ENCODE peak calls at places on chromosomes 4 and X, in eight cellular contexts. One of them, this sample, is unnamed.

GRCh38 chr4:111113591-111113990 is 490.7 kb upstream of the PITX2 start:
- DNase-seq in GM06990: no peak
- DNase-seq in Panc1: no peak
- DNase-seq in IMR-90: no peak
- DNase-seq in endothelial cell of umbilical vein: no peak
- DNase-seq in fibroblast of lung: no peak
- DNase-seq in SK-N-SH: no peak
- DNase-seq in uterus: no peak
- DNase-seq in this sample: no peak

GRCh38 chr4:111210576-111210975 is 587.7 kb upstream of the PITX2 start:
- DNase-seq in SK-N-SH: no peak
- DNase-seq in endothelial cell of umbilical vein: no peak
- DNase-seq in GM06990: no peak
- DNase-seq in Panc1: no peak
- DNase-seq in uterus: no peak
- DNase-seq in fibroblast of lung: no peak
- DNase-seq in IMR-90: no peak
- DNase-seq in this sample: no peak

GRCh38 chrX:24396930-24397277 is 36.5 kb downstream of the SUPT20HL1 start:
- DNase-seq in IMR-90: no peak
- DNase-seq in Panc1: no peak
- DNase-seq in SK-N-SH: no peak
- DNase-seq in GM06990: no peak
- DNase-seq in uterus: no peak
- DNase-seq in endothelial cell of umbilical vein: no peak
- DNase-seq in fibroblast of lung: no peak
- DNase-seq in this sample: no peak

GRCh38 chr4:74768857-74769525 is 25.3 kb downstream of the BTC start:
- DNase-seq in SK-N-SH: no peak
- DNase-seq in fibroblast of lung: peak; percentile 73
- DNase-seq in GM06990: no peak
- DNase-seq in uterus: no peak
- DNase-seq in IMR-90: peak; percentile 9
- DNase-seq in endothelial cell of umbilical vein: peak; percentile 73
- DNase-seq in Panc1: no peak
- DNase-seq in this sample: peak; percentile 87

GRCh38 chr4:830776-831482 is 5.0 kb upstream of the CPLX1 start:
- DNase-seq in GM06990: no peak
- DNase-seq in uterus: no peak
- DNase-seq in Panc1: no peak
- DNase-seq in SK-N-SH: no peak
- DNase-seq in fibroblast of lung: no peak
- DNase-seq in IMR-90: no peak
- DNase-seq in endothelial cell of umbilical vein: no peak
- DNase-seq in this sample: no peak

GRCh38 chr4:2812985-2813384 is 20.1 kb downstream of the SH3BP2 start:
- DNase-seq in fibroblast of lung: no peak
- DNase-seq in endothelial cell of umbilical vein: peak; percentile 40
- DNase-seq in uterus: no peak
- DNase-seq in GM06990: no peak
- DNase-seq in IMR-90: no peak
- DNase-seq in SK-N-SH: no peak
- DNase-seq in Panc1: no peak
- DNase-seq in this sample: no peak

GRCh38 chr4:175951794-175952193 is 113.8 kb upstream of the WDR17 start:
- DNase-seq in IMR-90: peak; percentile 1
- DNase-seq in uterus: no peak
- DNase-seq in GM06990: no peak
- DNase-seq in fibroblast of lung: no peak
- DNase-seq in endothelial cell of umbilical vein: no peak
- DNase-seq in SK-N-SH: no peak
- DNase-seq in Panc1: no peak
- DNase-seq in this sample: peak; percentile 72

GRCh38 chr4:84639143-84639542 is 56.2 kb downstream of the CDS1 start:
- DNase-seq in IMR-90: no peak
- DNase-seq in endothelial cell of umbilical vein: no peak
- DNase-seq in SK-N-SH: no peak
- DNase-seq in GM06990: no peak
- DNase-seq in uterus: no peak
- DNase-seq in Panc1: no peak
- DNase-seq in fibroblast of lung: no peak
- DNase-seq in this sample: no peak

GRCh38 chr4:157025898-157026297 is 50.1 kb upstream of the GLRB start:
- DNase-seq in Panc1: no peak
- DNase-seq in uterus: no peak
- DNase-seq in GM06990: no peak
- DNase-seq in fibroblast of lung: no peak
- DNase-seq in SK-N-SH: no peak
- DNase-seq in endothelial cell of umbilical vein: no peak
- DNase-seq in IMR-90: no peak
- DNase-seq in this sample: no peak

GRCh38 chr4:15777697-15778096 is 431 bp upstream of the CD38 start:
- DNase-seq in SK-N-SH: no peak
- DNase-seq in IMR-90: no peak
- DNase-seq in uterus: no peak
- DNase-seq in fibroblast of lung: no peak
- DNase-seq in Panc1: no peak
- DNase-seq in endothelial cell of umbilical vein: no peak
- DNase-seq in GM06990: no peak
- DNase-seq in this sample: no peak

GRCh38 chr4:82045267-82045666 is 328.5 kb downstream of the HNRNPD start:
- DNase-seq in endothelial cell of umbilical vein: no peak
- DNase-seq in uterus: no peak
- DNase-seq in Panc1: no peak
- DNase-seq in GM06990: no peak
- DNase-seq in SK-N-SH: no peak
- DNase-seq in IMR-90: no peak
- DNase-seq in fibroblast of lung: no peak
- DNase-seq in this sample: no peak

GRCh38 chr4:182625193-182625592 is 292.0 kb downstream of the DCTD start:
- DNase-seq in endothelial cell of umbilical vein: no peak
- DNase-seq in fibroblast of lung: no peak
- DNase-seq in GM06990: no peak
- DNase-seq in IMR-90: no peak
- DNase-seq in Panc1: no peak
- DNase-seq in SK-N-SH: no peak
- DNase-seq in uterus: no peak
- DNase-seq in this sample: no peak

GRCh38 chrX:131704136-131704695 is 160.3 kb downstream of the OR13H1 start:
- DNase-seq in SK-N-SH: peak; percentile 64
- DNase-seq in uterus: peak; percentile 94
- DNase-seq in IMR-90: peak; percentile 85
- DNase-seq in GM06990: peak; percentile 65
- DNase-seq in Panc1: peak; percentile 88
- DNase-seq in fibroblast of lung: no peak
- DNase-seq in endothelial cell of umbilical vein: no peak
- DNase-seq in this sample: no peak

GRCh38 chr4:159101983-159102622 is 776 bp upstream of the RAPGEF2 start:
- DNase-seq in fibroblast of lung: no peak
- DNase-seq in endothelial cell of umbilical vein: no peak
- DNase-seq in SK-N-SH: no peak
- DNase-seq in Panc1: no peak
- DNase-seq in GM06990: no peak
- DNase-seq in IMR-90: no peak
- DNase-seq in uterus: no peak
- DNase-seq in this sample: no peak

GRCh38 chr4:105709081-105709450 is 482 bp downstream of the GSTCD start:
- DNase-seq in IMR-90: no peak
- DNase-seq in uterus: no peak
- DNase-seq in endothelial cell of umbilical vein: peak; percentile 54
- DNase-seq in SK-N-SH: no peak
- DNase-seq in Panc1: no peak
- DNase-seq in GM06990: no peak
- DNase-seq in fibroblast of lung: peak; percentile 17
- DNase-seq in this sample: peak; percentile 35

GRCh38 chr4:2942037-2942531 is 21.1 kb downstream of the NOP14 start:
- DNase-seq in Panc1: no peak
- DNase-seq in uterus: no peak
- DNase-seq in SK-N-SH: no peak
- DNase-seq in IMR-90: no peak
- DNase-seq in fibroblast of lung: no peak
- DNase-seq in endothelial cell of umbilical vein: no peak
- DNase-seq in GM06990: no peak
- DNase-seq in this sample: no peak

GRCh38 chr4:156898373-156899117 is 73.1 kb downstream of the PDGFC start:
- DNase-seq in IMR-90: peak; percentile 29
- DNase-seq in Panc1: no peak
- DNase-seq in GM06990: no peak
- DNase-seq in endothelial cell of umbilical vein: no peak
- DNase-seq in uterus: no peak
- DNase-seq in SK-N-SH: no peak
- DNase-seq in fibroblast of lung: peak; percentile 54
- DNase-seq in this sample: peak; percentile 37

GRCh38 chr4:12488672-12489071 is 995.5 kb downstream of the RAB28 start:
- DNase-seq in uterus: no peak
- DNase-seq in SK-N-SH: peak; percentile 54
- DNase-seq in IMR-90: no peak
- DNase-seq in fibroblast of lung: no peak
- DNase-seq in endothelial cell of umbilical vein: no peak
- DNase-seq in Panc1: no peak
- DNase-seq in GM06990: no peak
- DNase-seq in this sample: no peak

GRCh38 chr4:1615786-1616573 is 68.1 kb downstream of the FAM53A start:
- DNase-seq in SK-N-SH: no peak
- DNase-seq in fibroblast of lung: no peak
- DNase-seq in uterus: no peak
- DNase-seq in IMR-90: no peak
- DNase-seq in GM06990: no peak
- DNase-seq in Panc1: no peak
- DNase-seq in endothelial cell of umbilical vein: no peak
- DNase-seq in this sample: no peak

GRCh38 chr4:184648220-184649025 is 824 bp downstream of the CASP3 start:
- DNase-seq in SK-N-SH: peak; percentile 62
- DNase-seq in endothelial cell of umbilical vein: peak; percentile 59
- DNase-seq in IMR-90: peak; percentile 33
- DNase-seq in uterus: peak; percentile 60
- DNase-seq in fibroblast of lung: peak; percentile 47
- DNase-seq in GM06990: peak; percentile 65
- DNase-seq in Panc1: no peak
- DNase-seq in this sample: peak; percentile 35

GRCh38 chr4:188691811-188692210 is 552.6 kb downstream of the TRIML1 start:
- DNase-seq in IMR-90: peak; percentile 88
- DNase-seq in SK-N-SH: no peak
- DNase-seq in fibroblast of lung: peak; percentile 54
- DNase-seq in uterus: no peak
- DNase-seq in GM06990: no peak
- DNase-seq in Panc1: peak; percentile 5
- DNase-seq in endothelial cell of umbilical vein: no peak
- DNase-seq in this sample: peak; percentile 17

DNA sequence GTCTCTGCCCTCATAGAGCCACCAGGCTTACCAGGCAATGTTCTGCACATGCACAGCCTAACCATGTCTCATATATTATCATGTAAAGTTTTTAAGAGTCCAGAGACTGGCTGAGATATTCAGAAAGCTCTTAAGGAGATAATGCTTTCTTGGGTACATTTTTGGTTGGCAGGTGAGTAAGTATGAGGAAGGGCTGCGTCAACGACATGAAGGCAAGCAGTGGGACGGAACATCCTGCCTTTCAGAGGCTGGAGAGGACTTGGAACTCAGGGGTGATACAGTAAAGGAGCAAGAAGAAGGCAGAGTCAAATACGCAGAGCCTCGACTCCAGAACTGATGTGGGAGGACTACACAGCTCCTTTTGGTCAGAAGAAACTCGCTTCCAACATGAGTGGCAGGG is 74.8 kb upstream of the MTNR1A start:
- DNase-seq in GM06990: no peak
- DNase-seq in Panc1: no peak
- DNase-seq in fibroblast of lung: no peak
- DNase-seq in IMR-90: no peak
- DNase-seq in endothelial cell of umbilical vein: no peak
- DNase-seq in SK-N-SH: no peak
- DNase-seq in uterus: no peak
- DNase-seq in this sample: no peak
- H3K36me3 ChIP-seq in GM06990: no peaks in the 10 kb centered on the region
- H3K36me3 ChIP-seq in Panc1: peaks cover 46% of the 10 kb centered on the region
- H3K36me3 ChIP-seq in fibroblast of lung: peaks cover 16% of the 10 kb centered on the region
- H3K36me3 ChIP-seq in IMR-90: peaks cover 55% of the 10 kb centered on the region
- H3K36me3 ChIP-seq in endothelial cell of umbilical vein: no peaks in the 10 kb centered on the region
- H3K36me3 ChIP-seq in SK-N-SH: peaks cover 2% of the 10 kb centered on the region
- H3K36me3 ChIP-seq in uterus: no peaks in the 10 kb centered on the region
- H3K36me3 ChIP-seq in this sample: peaks cover 22% of the 10 kb centered on the region

DNA sequence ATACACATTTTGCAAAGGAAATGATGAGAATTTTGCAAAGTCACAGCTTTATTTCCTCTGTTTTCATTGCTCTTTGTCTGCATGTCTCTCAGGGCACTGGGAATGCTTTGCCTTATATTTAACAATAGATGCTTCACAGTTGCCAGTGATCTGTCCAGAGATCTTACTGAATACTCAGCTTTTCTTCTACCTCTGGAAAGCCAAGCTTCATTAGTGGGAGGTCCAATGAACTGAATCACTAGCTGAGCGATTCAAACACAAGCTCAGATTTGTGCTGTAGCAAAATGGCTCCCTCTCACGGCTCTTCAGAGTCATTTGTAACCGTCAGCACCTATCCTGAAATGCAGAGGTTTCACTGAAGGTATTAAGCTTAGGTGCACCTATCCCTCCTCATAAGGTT is 138.9 kb downstream of the DCLK2 start:
- DNase-seq in uterus: no peak
- DNase-seq in fibroblast of lung: peak; percentile 72
- DNase-seq in endothelial cell of umbilical vein: peak; percentile 45
- DNase-seq in SK-N-SH: no peak
- DNase-seq in GM06990: no peak
- DNase-seq in IMR-90: peak; percentile 87
- DNase-seq in Panc1: no peak
- DNase-seq in this sample: peak; percentile 74
- TF ChIP-seq CTCF in uterus: peak; percentile 26
- TF ChIP-seq CTCF in fibroblast of lung: peak; percentile 38
- TF ChIP-seq CTCF in endothelial cell of umbilical vein: no peak
- TF ChIP-seq CTCF in SK-N-SH: peak; percentile 69
- TF ChIP-seq CTCF in GM06990: peak; percentile 30
- TF ChIP-seq CTCF in IMR-90: peak; percentile 50
- TF ChIP-seq CTCF in Panc1: peak; percentile 44
- TF ChIP-seq CTCF in this sample: peak; percentile 55

DNA sequence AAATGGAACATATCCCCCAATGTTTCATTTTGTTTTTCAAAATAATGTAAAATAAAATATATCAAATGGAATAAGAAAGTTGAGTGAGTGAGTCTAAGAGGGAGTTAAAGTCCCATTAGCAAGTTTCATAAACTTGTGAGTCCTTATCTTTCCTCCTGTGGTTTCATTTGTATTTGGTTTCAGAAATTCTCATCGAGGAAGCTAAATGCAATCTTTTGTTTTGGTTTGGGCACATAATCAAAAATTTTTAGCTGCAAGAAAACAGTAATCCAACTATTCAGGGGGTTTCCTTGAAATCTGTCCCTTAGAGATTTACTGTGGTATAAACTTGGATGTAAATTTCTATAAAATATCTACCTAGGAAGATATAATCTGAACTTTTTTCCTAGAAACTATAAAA is 124.2 kb downstream of the CAMK2D start:
- DNase-seq in uterus: no peak
- DNase-seq in IMR-90: peak; percentile 77
- DNase-seq in Panc1: no peak
- DNase-seq in GM06990: no peak
- DNase-seq in endothelial cell of umbilical vein: no peak
- DNase-seq in fibroblast of lung: peak; percentile 54
- DNase-seq in SK-N-SH: no peak
- DNase-seq in this sample: no peak
- H3K4me3 ChIP-seq in uterus: no peak overlapping the region
- H3K4me3 ChIP-seq in IMR-90: no peak overlapping the region
- H3K4me3 ChIP-seq in Panc1: no peak overlapping the region
- H3K4me3 ChIP-seq in GM06990: no peak overlapping the region
- H3K4me3 ChIP-seq in endothelial cell of umbilical vein: no peak overlapping the region
- H3K4me3 ChIP-seq in fibroblast of lung: no peak overlapping the region
- H3K4me3 ChIP-seq in SK-N-SH: no peak overlapping the region
- H3K4me3 ChIP-seq in this sample: no peak overlapping the region

GRCh38 chrX:13768939-13769338 is 34.4 kb downstream of the OFD1 start:
- DNase-seq in Panc1: no peak
- DNase-seq in IMR-90: no peak
- DNase-seq in SK-N-SH: no peak
- DNase-seq in fibroblast of lung: no peak
- DNase-seq in GM06990: no peak
- DNase-seq in endothelial cell of umbilical vein: no peak
- DNase-seq in uterus: no peak
- DNase-seq in this sample: no peak
- H3K36me3 ChIP-seq in Panc1: peaks cover 7% of the 10 kb centered on the region
- H3K36me3 ChIP-seq in IMR-90: peaks cover 19% of the 10 kb centered on the region
- H3K36me3 ChIP-seq in SK-N-SH: peaks cover 90% of the 10 kb centered on the region
- H3K36me3 ChIP-seq in fibroblast of lung: no peaks in the 10 kb centered on the region
- H3K36me3 ChIP-seq in GM06990: peaks cover 1% of the 10 kb centered on the region
- H3K36me3 ChIP-seq in endothelial cell of umbilical vein: peaks cover 2% of the 10 kb centered on the region
- H3K36me3 ChIP-seq in uterus: no peaks in the 10 kb centered on the region
- H3K36me3 ChIP-seq in this sample: no peaks in the 10 kb centered on the region

This sample was measured in bronchial epithelial cell.